ENCODE peak calls at places on chromosomes 12 and 14, in six cellular contexts. C, J, K, N, L and M are unnamed samples.

GRCh38 chr12:32437095-32437515 is 37.7 kb downstream of the FGD4 start:
- DNase-seq in C (no peak), J (no peak), K (no peak), N (no peak), L (peak), M (no peak)

GRCh38 chr12:94362653-94363052 is 97.0 kb downstream of the CEP83 start:
- DNase-seq in C (no peak), J (no peak), K (no peak), N (no peak), L (no peak), M (no peak)

GRCh38 chr12:106144847-106145246 is 6.1 kb upstream of the NUAK1 start:
- DNase-seq in C (no peak), J (no peak), K (no peak), N (no peak), L (no peak), M (no peak)

GRCh38 chr14:104147346-104148125 is 9.1 kb downstream of the KIF26A start:
- DNase-seq in C (no peak), J (no peak), K (no peak), N (no peak), L (no peak), M (no peak)

GRCh38 chr14:88005050-88005481 is at the start of gene GPR65:
- DNase-seq in C (no peak), J (no peak), K (no peak), N (no peak), L (no peak), M (no peak)

GRCh38 chr14:97634786-97635185 is 837.6 kb downstream of the VRK1 start:
- DNase-seq in C (no peak), J (no peak), K (no peak), N (no peak), L (no peak), M (no peak)

GRCh38 chr14:59465570-59466150 is 480 bp upstream of the GPR135 start:
- DNase-seq in C (no peak), J (no peak), K (no peak), N (no peak), L (no peak), M (no peak)

GRCh38 chr12:122944588-122944987 is 21.7 kb downstream of the ABCB9 start:
- DNase-seq in C (peak), J (peak), K (no peak), N (no peak), L (no peak), M (no peak)

GRCh38 chr12:59861635-59862034 is 265.8 kb downstream of the SLC16A7 start:
- DNase-seq in C (no peak), J (no peak), K (no peak), N (no peak), L (no peak), M (no peak)

GRCh38 chr12:58395470-58395869 is 454.1 kb downstream of the ATP23 start:
- DNase-seq in C (no peak), J (no peak), K (no peak), N (no peak), L (no peak), M (no peak)

GRCh38 chr12:113757223-113758002 is 208.7 kb downstream of the RBM19 start:
- DNase-seq in C (peak), J (no peak), K (no peak), N (peak), L (no peak), M (no peak)

GRCh38 chr14:30527196-30527595 is 31.8 kb upstream of the G2E3 start:
- DNase-seq in C (no peak), J (no peak), K (no peak), N (peak), L (no peak), M (no peak)